ENCODE peak calls at places on chromosomes 13 and 19, in nine cellular contexts. U is CD4-positive, alpha-beta T cell; X is pancreas; H is lung; B is GM13977; C is foreskin fibroblast; P is AG09319; Z is lower leg skin; J is fibroblast of mammary gland. S is an unnamed sample.

GRCh38 chr19:19943848-19944582 is 43.3 kb downstream of the ZNF93 start:
- DNase-seq in U (no peak), X (no peak), H (no peak), B (no peak), C (no peak), P (no peak), Z (no peak), J (no peak), S (no peak)

GRCh38 chr19:3193256-3194062 is 7.7 kb downstream of the NCLN start:
- DNase-seq in U (no peak), X (no peak), H (no peak), B (no peak), C (no peak), P (no peak), Z (no peak), J (no peak), S (no peak)

GRCh38 chr13:33057019-33057785 is 41.0 kb downstream of the KL start:
- DNase-seq in U (no peak), X (no peak), H (no peak), B (peak), C (peak), P (no peak), Z (no peak), J (peak), S (no peak)

GRCh38 chr19:50875795-50876422 is 2.7 kb downstream of the KLK2 start:
- DNase-seq in U (no peak), X (no peak), H (no peak), B (peak), C (no peak), P (no peak), Z (no peak), J (no peak), S (no peak)

GRCh38 chr13:96994030-96994848 is at the start of gene OXGR1:
- DNase-seq in U (no peak), X (no peak), H (no peak), B (peak), C (peak), P (no peak), Z (no peak), J (no peak), S (no peak)

GRCh38 chr13:78593652-78594494 is 9.5 kb downstream of the POU4F1 start:
- DNase-seq in U (no peak), X (no peak), H (no peak), B (no peak), C (no peak), P (no peak), Z (no peak), J (no peak), S (no peak)

GRCh38 chr19:43777163-43777700 is 3.5 kb downstream of the KCNN4 start:
- DNase-seq in U (peak), X (no peak), H (no peak), B (peak), C (peak), P (no peak), Z (no peak), J (no peak), S (no peak)

GRCh38 chr13:106958690-106959089 is 390.8 kb upstream of the ARGLU1 start:
- DNase-seq in U (no peak), X (no peak), H (no peak), B (no peak), C (no peak), P (no peak), Z (no peak), J (no peak), S (no peak)

GRCh38 chr19:10916602-10917001 is 11.8 kb downstream of the YIPF2 start:
- DNase-seq in U (no peak), X (no peak), H (no peak), B (no peak), C (no peak), P (no peak), Z (no peak), J (no peak), S (no peak)

GRCh38 chr13:91882918-91883317 is 484.5 kb downstream of the GPC5 start:
- DNase-seq in U (no peak), X (no peak), H (no peak), B (no peak), C (no peak), P (no peak), Z (no peak), J (no peak), S (no peak)

GRCh38 chr19:2542341-2543069 is 66.6 kb downstream of the GADD45B start:
- DNase-seq in U (no peak), X (no peak), H (no peak), B (no peak), C (no peak), P (no peak), Z (no peak), J (peak), S (no peak)

GRCh38 chr13:35984776-35985453 is 146.3 kb downstream of the DCLK1 start:
- DNase-seq in U (no peak), X (no peak), H (no peak), B (no peak), C (no peak), P (no peak), Z (no peak), J (no peak), S (no peak)

GRCh38 chr13:77213644-77214043 is 113.2 kb downstream of the MYCBP2 start:
- DNase-seq in U (no peak), X (no peak), H (no peak), B (no peak), C (peak), P (no peak), Z (no peak), J (peak), S (no peak)

GRCh38 chr13:102399791-102400618 is 1.8 kb downstream of the FGF14 start:
- DNase-seq in U (no peak), X (peak), H (no peak), B (peak), C (peak), P (no peak), Z (peak), J (peak), S (no peak)

GRCh38 chr19:38425810-38426466 is at the start of gene RASGRP4:
- DNase-seq in U (no peak), X (no peak), H (no peak), B (peak), C (no peak), P (no peak), Z (no peak), J (no peak), S (peak)

GRCh38 chr13:105616313-105617075 is 919.0 kb downstream of the EFNB2 start:
- DNase-seq in U (no peak), X (no peak), H (no peak), B (no peak), C (peak), P (no peak), Z (no peak), J (no peak), S (no peak)

GRCh38 chr13:109764474-109765292 is 21.7 kb downstream of the IRS2 start:
- DNase-seq in U (no peak), X (no peak), H (no peak), B (no peak), C (peak), P (no peak), Z (no peak), J (peak), S (no peak)

GRCh38 chr19:43739419-43739818 is 15.3 kb downstream of the SMG9 start:
- DNase-seq in U (no peak), X (no peak), H (no peak), B (no peak), C (no peak), P (no peak), Z (no peak), J (no peak), S (no peak)

GRCh38 chr13:33352520-33352919 is 67.0 kb upstream of the STARD13 start:
- DNase-seq in U (no peak), X (no peak), H (no peak), B (no peak), C (no peak), P (no peak), Z (no peak), J (no peak), S (no peak)

GRCh38 chr13:33204130-33204927 is 81.2 kb downstream of the STARD13 start:
- DNase-seq in U (no peak), X (peak), H (no peak), B (no peak), C (peak), P (peak), Z (peak), J (peak), S (no peak)

GRCh38 chr19:4369888-4370260 is 26.5 kb downstream of the MPND start:
- DNase-seq in U (peak), X (no peak), H (no peak), B (peak), C (peak), P (no peak), Z (peak), J (peak), S (peak)

GRCh38 chr19:18772620-18773587 is 18.2 kb downstream of the COMP start:
- DNase-seq in U (no peak), X (peak), H (no peak), B (no peak), C (no peak), P (no peak), Z (no peak), J (no peak), S (no peak)

GRCh38 chr19:51147663-51148062 is 5.6 kb downstream of the SIGLEC7 start:
- DNase-seq in U (no peak), X (no peak), H (no peak), B (no peak), C (no peak), P (no peak), Z (no peak), J (no peak), S (no peak)

GRCh38 chr19:35828694-35829301 is 16.2 kb upstream of the PRODH2 start:
- DNase-seq in U (peak), X (peak), H (no peak), B (no peak), C (peak), P (no peak), Z (no peak), J (peak), S (no peak)

GRCh38 chr19:48480151-48480475 is 10.9 kb downstream of the CYTH2 start:
- DNase-seq in U (peak), X (no peak), H (no peak), B (no peak), C (peak), P (no peak), Z (peak), J (peak), S (no peak)

GRCh38 chr19:1832046-1832663 is 16.1 kb downstream of the REXO1 start:
- DNase-seq in U (no peak), X (no peak), H (no peak), B (no peak), C (no peak), P (no peak), Z (no peak), J (no peak), S (no peak)

GRCh38 chr13:35475131-35475959 is 1.1 kb downstream of the MAB21L1 start:
- DNase-seq in U (no peak), X (no peak), H (no peak), B (peak), C (peak), P (peak), Z (no peak), J (peak), S (no peak)

GRCh38 chr13:112943309-112944125 is 25.5 kb upstream of the MCF2L start:
- DNase-seq in U (no peak), X (peak), H (no peak), B (peak), C (peak), P (no peak), Z (peak), J (no peak), S (peak)
- TF ChIP-seq CTCF in U (no peak), X (no peak), H (no peak), B (no peak), C (no peak), P (no peak), Z (no peak), J (no peak), S (no peak)

DNA sequence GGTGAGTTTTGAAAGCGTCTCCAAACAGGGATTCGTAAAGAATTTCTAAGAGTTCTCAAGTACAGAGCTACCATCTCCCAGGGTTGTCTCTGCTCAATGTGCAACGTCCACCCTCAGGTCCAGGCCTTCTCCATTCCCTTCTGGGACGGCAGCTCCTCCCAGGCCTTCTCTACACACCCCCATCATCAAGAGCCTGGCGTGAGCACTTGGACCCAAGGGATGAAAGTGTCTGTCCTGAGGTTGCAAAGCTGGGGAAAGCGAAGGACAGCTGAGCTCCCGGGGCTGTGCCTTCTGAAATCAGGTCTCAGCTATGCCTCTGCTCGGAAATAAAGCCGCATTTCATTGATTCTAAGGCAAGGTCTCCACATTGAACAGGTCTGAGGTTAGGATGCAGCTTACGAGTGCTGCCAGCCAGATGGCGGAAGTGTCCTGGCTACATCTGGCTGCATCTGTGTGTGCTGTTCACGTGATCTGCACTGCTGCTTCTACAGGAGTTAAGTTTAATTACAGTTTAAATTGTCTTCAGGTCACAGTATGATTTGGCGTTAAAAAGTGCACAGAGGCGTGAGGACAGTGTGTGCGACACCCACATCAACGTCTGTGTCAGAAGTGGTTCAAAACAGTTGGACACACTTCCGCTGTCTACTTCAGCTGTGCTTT is 27.0 kb upstream of the MIER2 start:
- DNase-seq in U (no peak), X (no peak), H (no peak), B (no peak), C (peak), P (no peak), Z (peak), J (no peak), S (no peak)
- TF ChIP-seq CTCF in U (no peak), X (no peak), H (no peak), B (no peak), C (no peak), P (no peak), Z (no peak), J (no peak), S (no peak)

GRCh38 chr19:6459356-6460098 is at the start of gene SLC25A23:
- DNase-seq in U (peak), X (peak), H (peak), B (peak), C (peak), P (peak), Z (peak), J (peak), S (peak)
- TF ChIP-seq CTCF in U (no peak), X (no peak), H (no peak), B (no peak), C (no peak), P (no peak), Z (no peak), J (no peak), S (no peak)

DNA sequence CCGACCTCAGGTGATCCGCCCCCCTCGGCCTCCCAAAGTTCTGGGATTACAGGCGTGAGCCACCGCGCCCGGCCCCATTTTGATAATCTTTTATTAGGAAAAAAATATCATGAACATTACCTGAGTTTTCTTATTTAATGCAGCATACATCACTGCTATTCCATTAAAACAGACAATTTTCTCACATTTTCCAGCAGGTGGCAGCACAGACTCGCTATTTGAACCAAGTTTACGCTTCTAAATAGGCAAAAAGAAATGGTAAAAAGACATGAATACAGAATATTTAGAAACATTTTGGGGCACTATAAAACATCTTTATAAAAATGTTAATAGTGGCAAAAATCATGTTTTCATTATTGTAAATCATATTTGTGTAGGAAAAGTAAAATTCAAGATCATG is 903.1 kb downstream of the SLITRK6 start:
- DNase-seq in U (no peak), X (peak), H (no peak), B (peak), C (peak), P (peak), Z (no peak), J (peak), S (no peak)
- TF ChIP-seq CTCF in U (peak), X (peak), H (peak), B (peak), C (peak), P (peak), Z (no peak), J (peak), S (no peak)

DNA sequence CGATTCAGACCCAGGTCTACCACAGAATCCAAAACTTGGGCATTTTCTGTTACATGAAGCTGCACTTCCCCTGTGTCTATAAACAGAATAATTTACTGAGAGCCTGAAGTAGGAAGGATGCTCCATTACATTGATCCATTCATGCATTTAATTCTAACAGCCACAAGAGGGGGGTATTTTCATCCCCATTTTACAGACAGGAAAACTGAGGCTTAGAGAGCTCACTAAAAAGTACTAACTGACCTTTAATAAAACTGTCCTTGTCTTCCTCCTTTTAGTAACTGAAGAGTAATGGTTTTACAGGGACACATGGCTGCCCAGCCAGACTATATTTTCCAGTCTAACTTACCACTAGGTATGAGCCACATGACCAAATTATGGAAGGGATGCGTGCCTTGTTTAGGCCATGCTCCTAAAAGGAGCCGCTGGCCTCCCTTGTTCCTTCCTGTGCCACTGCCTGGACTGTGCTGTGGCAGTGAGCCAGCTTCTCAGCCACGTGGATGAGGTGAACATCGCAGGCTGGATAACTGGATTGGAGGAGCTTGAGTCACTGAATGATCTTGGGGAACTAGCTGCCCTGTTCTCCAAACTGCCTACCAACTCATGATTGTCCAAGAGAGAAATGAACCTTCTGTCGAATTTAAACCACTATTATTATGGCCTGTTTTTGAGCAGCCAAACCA is 108.3 kb downstream of the DOCK9 start:
- DNase-seq in U (no peak), X (no peak), H (no peak), B (no peak), C (no peak), P (no peak), Z (no peak), J (peak), S (no peak)
- TF ChIP-seq CTCF in U (no peak), X (no peak), H (no peak), B (peak), C (no peak), P (no peak), Z (no peak), J (peak), S (no peak)

S was measured in activated B cell treated with CpG ODN at 0.5 μM for 24 hours.